ENCODE peak calls at places on chromosome 12, in five cellular contexts. Z, S, Q, H and I are unnamed samples.

GRCh38 chr12:130880411-130880885 is 8.6 kb downstream of the RAN start:
- DNase-seq in Z (peak; percentile 60), S (no peak), Q (no peak), H (no peak), I (no peak)

GRCh38 chr12:128789356-128789929 is 34.3 kb downstream of the SLC15A4 start:
- DNase-seq in Z (peak; percentile 68), S (no peak), Q (no peak), H (no peak), I (no peak)

GRCh38 chr12:1993341-1993740 is 10.9 kb downstream of the DCP1B start:
- DNase-seq in Z (no peak), S (no peak), Q (peak; percentile 96), H (peak; percentile 97), I (no peak)

GRCh38 chr12:67366530-67367196 is 97.5 kb downstream of the CAND1 start:
- DNase-seq in Z (no peak), S (no peak), Q (no peak), H (peak; percentile 74), I (no peak)

GRCh38 chr12:100026241-100026640 is 41.5 kb upstream of the ANKS1B start:
- DNase-seq in Z (no peak), S (no peak), Q (no peak), H (no peak), I (no peak)

GRCh38 chr12:88646824-88647223 is 66.6 kb upstream of the KITLG start:
- DNase-seq in Z (no peak), S (no peak), Q (no peak), H (no peak), I (no peak)

GRCh38 chr12:98587084-98587483 is 6.4 kb upstream of the SLC25A3 start:
- DNase-seq in Z (peak; percentile 46), S (no peak), Q (no peak), H (no peak), I (no peak)

GRCh38 chr12:88639361-88639760 is 59.1 kb upstream of the KITLG start:
- DNase-seq in Z (no peak), S (no peak), Q (no peak), H (peak; percentile 80), I (no peak)

GRCh38 chr12:109951136-109951535 is 45.0 kb downstream of the GIT2 start:
- DNase-seq in Z (no peak), S (no peak), Q (no peak), H (peak; percentile 88), I (no peak)

GRCh38 chr12:109458771-109459208 is 18.3 kb downstream of the KCTD10 start:
- DNase-seq in Z (no peak), S (no peak), Q (no peak), H (peak; percentile 54), I (no peak)

GRCh38 chr12:67751376-67751928 is 102.9 kb downstream of the DYRK2 start:
- DNase-seq in Z (no peak), S (no peak), Q (no peak), H (peak; percentile 12), I (no peak)

GRCh38 chr12:51896236-51896635 is 8.3 kb downstream of the ANKRD33 start:
- DNase-seq in Z (no peak), S (no peak), Q (no peak), H (no peak), I (no peak)

GRCh38 chr12:121579981-121580868 is 598 bp downstream of the KDM2B start:
- DNase-seq in Z (peak; percentile 77), S (peak; percentile 81), Q (peak; percentile 13), H (peak; percentile 70), I (no peak)

GRCh38 chr12:107818984-107819383 is 44.5 kb downstream of the ASCL4 start:
- DNase-seq in Z (no peak), S (no peak), Q (peak; percentile 7), H (no peak), I (no peak)

GRCh38 chr12:106106129-106106566 is 32.6 kb downstream of the NUAK1 start:
- DNase-seq in Z (no peak), S (no peak), Q (no peak), H (no peak), I (no peak)

GRCh38 chr12:30197392-30198047 is 413.8 kb upstream of the TMTC1 start:
- DNase-seq in Z (no peak), S (no peak), Q (peak; percentile 85), H (peak; percentile 26), I (no peak)

GRCh38 chr12:81809829-81810595 is 50.9 kb upstream of the PPFIA2 start:
- DNase-seq in Z (no peak), S (no peak), Q (no peak), H (no peak), I (no peak)

GRCh38 chr12:105204916-105205315 is 31.1 kb downstream of the APPL2 start:
- DNase-seq in Z (no peak), S (no peak), Q (peak; percentile 63), H (no peak), I (no peak)

GRCh38 chr12:46553911-46554310 is 181.3 kb upstream of the SLC38A2 start:
- DNase-seq in Z (no peak), S (no peak), Q (peak; percentile 47), H (peak; percentile 41), I (no peak)

GRCh38 chr12:5499566-5500325 is 67.8 kb downstream of the NTF3 start:
- DNase-seq in Z (no peak), S (no peak), Q (no peak), H (peak; percentile 17), I (no peak)

GRCh38 chr12:106247731-106248176 is at the start of gene CKAP4:
- DNase-seq in Z (peak; percentile 74), S (peak; percentile 88), Q (peak; percentile 35), H (peak; percentile 80), I (no peak)

GRCh38 chr12:116538682-116539264 is 20.4 kb upstream of the MAP1LC3B2 start:
- DNase-seq in Z (no peak), S (no peak), Q (no peak), H (no peak), I (no peak)

GRCh38 chr12:107344035-107344808 is 250.9 kb upstream of the CRY1 start:
- DNase-seq in Z (no peak), S (no peak), Q (peak; percentile 92), H (no peak), I (no peak)

GRCh38 chr12:84764006-84764405 is 148.6 kb downstream of the SLC6A15 start:
- DNase-seq in Z (no peak), S (no peak), Q (no peak), H (no peak), I (no peak)

GRCh38 chr12:34402899-34403705 is 380.8 kb downstream of the ALG10 start:
- DNase-seq in Z (no peak), S (peak; percentile 38), Q (no peak), H (no peak), I (no peak)

GRCh38 chr12:74441872-74442271 is 95.8 kb upstream of the ATXN7L3B start:
- DNase-seq in Z (no peak), S (no peak), Q (no peak), H (no peak), I (no peak)

GRCh38 chr12:94867066-94867855 is 136.2 kb downstream of the NDUFA12 start:
- DNase-seq in Z (no peak), S (no peak), Q (no peak), H (no peak), I (no peak)

GRCh38 chr12:71662861-71663560 is 637 bp downstream of the ZFC3H1 start:
- DNase-seq in Z (peak; percentile 64), S (peak; percentile 77), Q (peak; percentile 85), H (peak; percentile 67), I (no peak)

GRCh38 chr12:9049520-9050133 is 60.3 kb downstream of the KLRG1 start:
- DNase-seq in Z (peak; percentile 64), S (no peak), Q (peak; percentile 58), H (peak; percentile 74), I (peak; percentile 42)

GRCh38 chr12:106187842-106188241 is 49.1 kb upstream of the NUAK1 start:
- DNase-seq in Z (no peak), S (no peak), Q (no peak), H (no peak), I (no peak)

GRCh38 chr12:109961201-109961600 is 35.0 kb downstream of the GIT2 start:
- DNase-seq in Z (no peak), S (no peak), Q (no peak), H (no peak), I (no peak)

GRCh38 chr12:43255642-43256041 is 296.4 kb downstream of the ADAMTS20 start:
- DNase-seq in Z (no peak), S (no peak), Q (no peak), H (no peak), I (no peak)

GRCh38 chr12:3061858-3062215 is 15.3 kb upstream of the TSPAN9 start:
- DNase-seq in Z (no peak), S (no peak), Q (no peak), H (no peak), I (no peak)
- H3K4me3 ChIP-seq in Z (no peak overlapping the region), S (no peak overlapping the region), Q (no peak overlapping the region), H (no peak overlapping the region), I (no peak overlapping the region)

GRCh38 chr12:113232787-113233585 is 11.7 kb downstream of the TPCN1 start:
- DNase-seq in Z (peak; percentile 94), S (no peak), Q (no peak), H (no peak), I (no peak)
- TF ChIP-seq CTCF in Z (peak; percentile 76), S (no peak), Q (no peak), H (no peak), I (no peak)

DNA sequence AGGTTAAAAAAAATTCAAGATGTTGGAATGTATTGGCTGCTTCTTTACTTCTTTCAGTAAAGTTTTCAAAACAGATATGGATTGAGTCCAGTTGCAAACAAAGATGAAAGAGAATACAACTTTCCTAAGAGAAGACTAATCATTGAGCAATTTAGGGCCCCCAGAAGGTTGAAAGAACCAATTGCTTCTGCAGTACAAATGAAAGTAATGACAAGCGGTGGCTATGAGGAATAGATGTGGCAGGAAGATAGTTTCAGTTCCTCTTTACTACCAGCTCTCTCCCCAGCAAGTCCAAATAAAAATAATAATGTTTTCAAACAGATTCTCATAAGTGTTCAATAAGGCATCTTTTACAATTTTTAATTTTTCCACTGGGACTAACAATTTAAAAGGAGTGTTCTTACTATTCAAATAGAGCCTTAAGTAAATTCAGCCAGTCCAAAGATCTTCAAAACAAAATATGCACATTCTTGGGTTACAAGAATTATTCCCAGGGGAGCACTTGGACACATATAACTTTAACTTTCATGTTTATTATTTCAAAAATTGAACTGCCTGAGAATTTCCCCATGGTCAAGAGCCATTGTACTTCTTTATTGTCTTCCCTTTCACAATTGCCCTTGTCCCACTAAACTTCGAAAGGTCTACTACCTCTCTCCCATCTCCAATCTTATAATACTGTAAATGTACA is 62.4 kb upstream of the PPP1R12A start:
- DNase-seq in Z (peak; percentile 46), S (no peak), Q (no peak), H (peak; percentile 14), I (no peak)
- H3K4me3 ChIP-seq in Z (no peak overlapping the region), S (no peak overlapping the region), Q (no peak overlapping the region), H (no peak overlapping the region), I (no peak overlapping the region)

DNA sequence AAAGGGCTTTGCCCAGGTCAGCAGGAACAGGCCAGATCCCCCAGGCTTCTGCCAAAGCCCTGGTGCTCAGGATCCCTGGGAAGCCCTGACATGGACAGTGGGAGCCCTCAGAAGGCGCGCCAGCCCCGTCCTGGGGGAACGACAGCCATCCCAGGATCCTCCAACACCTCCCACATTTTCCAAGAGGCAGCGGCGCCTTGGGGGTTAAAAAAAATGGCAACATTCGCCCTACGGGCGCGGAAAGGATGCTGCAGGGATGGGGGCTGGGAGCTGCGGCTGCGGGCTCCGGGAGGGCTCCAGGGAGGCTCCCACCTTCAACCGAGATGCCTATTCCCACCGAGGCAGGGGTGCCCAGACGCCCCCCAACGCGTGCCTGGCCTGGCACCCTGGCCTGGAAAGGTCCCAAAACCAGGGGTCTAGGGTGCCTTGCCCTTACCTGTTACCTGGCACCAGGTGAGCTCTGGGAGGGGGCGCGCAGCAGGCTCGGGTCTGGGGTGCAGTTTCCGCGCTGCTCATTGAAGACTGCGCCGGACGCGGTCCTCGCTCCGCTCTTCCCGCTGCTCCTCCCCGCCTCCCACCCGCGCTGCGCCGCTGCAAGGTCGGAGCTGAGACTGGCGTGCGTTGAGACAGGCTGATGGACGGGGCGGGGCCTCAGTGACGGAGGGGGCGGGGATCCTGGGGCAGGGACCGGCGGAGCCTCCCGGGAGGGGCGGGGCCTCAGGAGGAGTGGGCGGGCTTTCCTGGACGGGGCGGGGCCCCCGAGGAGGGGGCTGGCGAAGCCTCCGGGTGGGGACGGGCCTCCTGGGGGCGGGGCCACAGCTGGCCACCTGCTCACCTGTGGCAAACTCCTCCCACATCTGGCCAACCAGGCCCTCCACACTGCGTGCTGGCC is at the start of gene ABCB9:
- DNase-seq in Z (peak; percentile 93), S (peak; percentile 95), Q (peak; percentile 87), H (peak; percentile 85), I (peak; percentile 72)
- TF ChIP-seq CTCF in Z (no peak), S (no peak), Q (no peak), H (no peak), I (no peak)